ENCODE peak calls at places on chromosomes 7 and 10, in five cellular contexts. Q, R, U, D and C are unnamed samples. For H3K36me3, the result is how much of the 10 kb centered on the place peaks cover.

GRCh38 chr10:43236176-43236850 is 30.6 kb downstream of the RASGEF1A start:
- DNase-seq in D (no peak), U (no peak), Q (no peak), R (no peak), C (no peak)

GRCh38 chr10:8059191-8059936 is 4.9 kb downstream of the GATA3 start:
- DNase-seq in D (peak), Q (no peak), R (no peak), U (no peak), C (no peak)

GRCh38 chr10:51176976-51177690 is 102.8 kb downstream of the PRKG1 start:
- DNase-seq in Q (no peak), U (no peak), D (no peak), R (peak), C (peak)

GRCh38 chr10:113080061-113080460 is 130.0 kb downstream of the TCF7L2 start:
- DNase-seq in U (no peak), D (no peak), Q (no peak), R (no peak), C (no peak)

GRCh38 chr10:12835709-12836108 is 165.8 kb downstream of the CCDC3 start:
- DNase-seq in D (no peak), Q (peak), U (no peak), R (peak), C (no peak)

GRCh38 chr7:2008101-2008935 is 224.4 kb downstream of the MAD1L1 start:
- DNase-seq in R (no peak), U (no peak), D (no peak), Q (no peak), C (no peak)

GRCh38 chr7:30815016-30815854 is 44.0 kb downstream of the MINDY4 start:
- DNase-seq in D (no peak), R (peak), Q (no peak), U (no peak), C (peak)

GRCh38 chr7:70726951-70727378 is 405.0 kb upstream of the GALNT17 start:
- DNase-seq in D (no peak), U (no peak), Q (no peak), R (no peak), C (no peak)

GRCh38 chr7:132400667-132401142 is 175.6 kb downstream of the PLXNA4 start:
- DNase-seq in Q (no peak), D (no peak), R (no peak), U (no peak), C (peak)

GRCh38 chr7:151918444-151918843 is 37.8 kb upstream of the GALNTL5 start:
- DNase-seq in D (no peak), Q (no peak), U (no peak), R (peak), C (no peak)

GRCh38 chr10:53786236-53786635 is 1013.7 kb upstream of the MBL2 start:
- DNase-seq in R (peak), Q (no peak), U (no peak), D (peak), C (no peak)

GRCh38 chr7:69630292-69630691 is 32.0 kb downstream of the AUTS2 start:
- DNase-seq in Q (no peak), D (no peak), U (no peak), R (no peak), C (peak)

GRCh38 chr7:146249272-146249671 is 132.7 kb downstream of the CNTNAP2 start:
- DNase-seq in U (no peak), D (no peak), Q (no peak), R (no peak), C (no peak)

GRCh38 chr7:4834601-4835397 is 27.0 kb downstream of the PAPOLB start:
- DNase-seq in U (no peak), Q (no peak), R (no peak), D (no peak), C (no peak)

GRCh38 chr7:1422512-1423265 is 36.6 kb downstream of the MICALL2 start:
- DNase-seq in D (no peak), Q (no peak), U (peak), R (no peak), C (peak)

GRCh38 chr7:46681865-46682503 is 760.9 kb upstream of the IGFBP3 start:
- DNase-seq in R (no peak), Q (no peak), U (no peak), D (no peak), C (peak)

GRCh38 chr7:158489462-158490155 is 98.0 kb downstream of the PTPRN2 start:
- DNase-seq in R (no peak), Q (no peak), U (no peak), D (no peak), C (no peak)

GRCh38 chr10:116304923-116305322 is 19.3 kb upstream of the CCDC172 start:
- DNase-seq in Q (no peak), D (no peak), R (no peak), U (no peak), C (no peak)

GRCh38 chr7:129739427-129739826 is 127.9 kb downstream of the NRF1 start:
- DNase-seq in U (no peak), D (no peak), R (peak), Q (no peak), C (peak)

GRCh38 chr7:82443801-82444219 is 233 bp upstream of the CACNA2D1 start:
- DNase-seq in U (peak), R (peak), D (no peak), Q (no peak), C (peak)

GRCh38 chr10:99461230-99461629 is 30.8 kb upstream of the GOT1 start:
- DNase-seq in R (peak), U (no peak), Q (no peak), D (no peak), C (peak)

GRCh38 chr10:114678806-114679205 is 20.7 kb upstream of the ABLIM1 start:
- DNase-seq in Q (no peak), U (no peak), R (no peak), D (no peak), C (no peak)

GRCh38 chr7:46244752-46245151 is 323.7 kb upstream of the IGFBP3 start:
- DNase-seq in Q (no peak), D (no peak), U (no peak), R (no peak), C (peak)

GRCh38 chr10:70567603-70568002 is 34.9 kb downstream of the PRF1 start:
- DNase-seq in D (no peak), R (no peak), Q (no peak), U (no peak), C (no peak)

GRCh38 chr10:10503772-10504171 is 513.9 kb upstream of the CELF2 start:
- DNase-seq in U (no peak), R (no peak), Q (no peak), D (no peak), C (no peak)

GRCh38 chr10:70692043-70692603 is 19.8 kb downstream of the ADAMTS14 start:
- DNase-seq in R (no peak), U (no peak), Q (no peak), D (no peak), C (peak)

GRCh38 chr10:132911712-132912097 is 30.7 kb downstream of the CFAP46 start:
- DNase-seq in R (no peak), D (no peak), U (no peak), Q (no peak), C (peak)

GRCh38 chr10:70481831-70482530 is 3.4 kb downstream of the PALD1 start:
- DNase-seq in U (no peak), R (no peak), Q (no peak), D (no peak), C (no peak)

GRCh38 chr7:43164757-43165156 is 52.3 kb downstream of the HECW1 start:
- DNase-seq in D (no peak), R (peak), U (no peak), Q (peak), C (peak)

GRCh38 chr7:93337047-93337446 is 104.9 kb downstream of the VPS50 start:
- DNase-seq in U (no peak), R (no peak), D (no peak), Q (no peak), C (no peak)

GRCh38 chr7:11612737-11613136 is 219.3 kb downstream of the THSD7A start:
- DNase-seq in U (no peak), D (no peak), Q (no peak), R (no peak), C (no peak)

GRCh38 chr7:80851896-80852476 is 66.9 kb downstream of the SEMA3C start:
- DNase-seq in Q (no peak), R (peak), U (no peak), D (no peak), C (peak)

GRCh38 chr7:103573479-103574058 is 127.6 kb upstream of the SLC26A5 start:
- DNase-seq in D (peak), U (peak), R (peak), Q (peak), C (peak)

GRCh38 chr7:51850141-51850540 is 533.5 kb upstream of the COBL start:
- DNase-seq in R (no peak), Q (no peak), U (no peak), D (no peak), C (no peak)

GRCh38 chr7:23467731-23468720 is 2.3 kb downstream of the IGF2BP3 start:
- DNase-seq in R (peak), D (peak), Q (no peak), U (peak), C (peak)

GRCh38 chr7:37915438-37915837 is 1.2 kb downstream of the SFRP4 start:
- DNase-seq in D (no peak), R (no peak), U (peak), Q (no peak), C (no peak)

GRCh38 chr10:5442056-5442989 is 30.0 kb downstream of the NET1 start:
- DNase-seq in D (peak), Q (peak), R (peak), U (peak), C (peak)
- TF ChIP-seq EZH2phosphoT487 in D (no peak), Q (no peak), R (no peak), U (no peak), C (no peak)

DNA sequence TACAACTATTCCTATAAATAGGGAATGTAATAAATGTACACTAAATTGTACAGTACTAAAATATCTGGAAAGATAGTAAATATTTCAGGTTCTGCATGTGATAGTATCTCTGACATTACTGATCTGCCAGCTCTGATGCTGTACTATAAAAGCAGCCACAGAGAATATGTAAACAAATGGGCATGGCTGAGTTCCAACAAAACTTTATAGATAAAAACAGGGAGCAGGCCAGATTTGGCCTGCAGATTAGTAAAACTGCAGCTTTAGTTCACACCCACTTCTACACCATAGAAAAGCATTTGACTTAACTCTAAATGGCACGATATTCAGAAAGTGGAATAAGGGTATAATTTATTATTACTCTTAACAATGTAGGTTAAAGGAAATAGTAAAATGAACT is 18.8 kb upstream of the TLL2 start:
- DNase-seq in U (no peak), R (peak), Q (no peak), D (no peak), C (no peak)
- H3K36me3 ChIP-seq in U (half or more), R (under half), Q (under half), D (half or more), C (under half)

GRCh38 chr7:22351329-22351692 is 5.6 kb downstream of the RAPGEF5 start:
- DNase-seq in Q (no peak), R (peak), U (no peak), D (peak), C (no peak)

GRCh38 chr7:22351878-22352277 is 5.1 kb downstream of the RAPGEF5 start:
- DNase-seq in D (no peak), U (no peak), R (peak), Q (no peak), C (peak)

GRCh38 chr7:22350466-22351328 is 6.3 kb downstream of the RAPGEF5 start:
- DNase-seq in D (peak), R (peak), Q (peak), U (peak), C (peak)

GRCh38 chr7:22354462-22354861 is 2.5 kb downstream of the RAPGEF5 start:
- DNase-seq in D (no peak), R (no peak), U (no peak), Q (no peak), C (no peak)

GRCh38 chr7:22352812-22353340 is 4.1 kb downstream of the RAPGEF5 start:
- DNase-seq in U (no peak), Q (no peak), R (no peak), D (peak), C (no peak)
- TF ChIP-seq EZH2phosphoT487 in U (no peak), Q (no peak), R (no peak), D (no peak), C (no peak)

GRCh38 chr7:6649241-6649961 is 12.3 kb downstream of the ZNF316 start:
- DNase-seq in U (peak), Q (no peak), D (no peak), R (no peak), C (no peak)
- H3K36me3 ChIP-seq in U (under half), Q (under half), D (half or more), R (under half), C (under half)

GRCh38 chr10:124353091-124353815 is 65.5 kb downstream of the OAT start:
- DNase-seq in R (no peak), D (no peak), U (peak), Q (no peak), C (no peak)
- TF ChIP-seq EZH2phosphoT487 in R (no peak), D (no peak), U (no peak), Q (no peak), C (no peak)

GRCh38 chr7:135648235-135648634 is 14.1 kb upstream of the STMP1 start:
- DNase-seq in D (no peak), Q (no peak), U (no peak), R (no peak), C (no peak)

GRCh38 chr7:135647755-135648154 is 14.6 kb upstream of the STMP1 start:
- DNase-seq in D (no peak), R (no peak), Q (no peak), U (no peak), C (no peak)

GRCh38 chr7:135644154-135644553 is 18.2 kb upstream of the STMP1 start:
- DNase-seq in D (no peak), R (no peak), U (no peak), Q (no peak), C (no peak)

GRCh38 chr7:135645296-135645904 is 16.9 kb upstream of the STMP1 start:
- DNase-seq in Q (peak), R (peak), D (peak), U (peak), C (peak)

GRCh38 chr7:135644729-135645128 is 17.6 kb upstream of the STMP1 start:
- DNase-seq in R (no peak), D (no peak), U (no peak), Q (no peak), C (no peak)
- H3K36me3 ChIP-seq in R (under half), D (half or more), U (half or more), Q (under half), C (under half)

GRCh38 chr10:22556774-22557173 is 157.6 kb downstream of the PIP4K2A start:
- DNase-seq in U (no peak), Q (no peak), R (no peak), D (no peak), C (no peak)

GRCh38 chr10:22561909-22562308 is 152.5 kb downstream of the PIP4K2A start:
- DNase-seq in Q (no peak), D (no peak), R (no peak), U (no peak), C (no peak)

GRCh38 chr10:22557321-22557720 is 157.1 kb downstream of the PIP4K2A start:
- DNase-seq in Q (no peak), U (no peak), R (no peak), D (no peak), C (no peak)

GRCh38 chr10:22564060-22564459 is 150.3 kb downstream of the PIP4K2A start:
- DNase-seq in Q (no peak), R (no peak), D (no peak), U (no peak), C (no peak)

GRCh38 chr10:22560391-22561239 is 153.8 kb downstream of the PIP4K2A start:
- DNase-seq in U (no peak), Q (no peak), R (no peak), D (no peak), C (no peak)
- TF ChIP-seq EZH2phosphoT487 in U (no peak), Q (no peak), R (no peak), D (no peak), C (no peak)

DNA sequence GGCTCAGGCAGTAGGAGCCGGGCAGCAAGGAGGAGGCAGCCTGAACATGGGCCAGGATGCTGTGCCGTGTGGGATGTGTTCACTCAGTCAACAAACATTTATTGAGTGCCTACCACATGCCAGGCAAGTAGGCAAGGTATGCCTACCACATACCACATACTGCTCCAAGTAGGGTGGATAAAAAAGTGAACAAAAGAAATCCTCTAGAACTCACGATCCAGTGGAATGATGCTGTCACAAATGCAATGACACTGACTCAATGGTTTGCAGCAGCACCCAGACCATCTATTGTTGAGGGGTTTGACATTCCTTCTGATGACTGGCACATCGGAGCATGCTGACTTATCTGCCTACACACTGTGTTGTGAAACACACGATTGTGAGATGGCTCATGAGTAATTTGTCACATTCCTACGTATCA is 413.5 kb downstream of the NRG3 start:
- DNase-seq in R (no peak), U (no peak), D (no peak), Q (no peak), C (peak)
- H3K36me3 ChIP-seq in R (under half), U (under half), D (under half), Q (under half), C (under half)

DNA sequence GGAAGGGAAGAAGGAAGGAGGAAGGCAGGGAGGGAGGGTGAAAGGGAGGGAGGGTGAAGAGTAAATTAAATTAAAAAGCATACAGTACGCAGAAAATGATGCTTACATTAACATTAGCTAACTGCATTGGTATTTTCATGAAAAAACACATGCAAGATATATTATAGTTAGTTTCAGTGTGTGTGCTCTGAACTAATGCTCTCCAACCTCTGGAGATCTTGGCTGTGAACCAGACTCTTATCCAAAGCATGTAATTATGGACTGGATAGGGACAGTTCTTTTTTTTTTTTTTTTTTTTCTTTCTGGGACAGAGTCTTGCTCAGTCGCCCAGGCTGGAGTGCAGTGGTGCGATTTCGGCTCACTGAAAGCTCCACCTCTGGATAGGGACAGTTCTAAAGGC is 357.0 kb downstream of the FRMD4A start:
- DNase-seq in D (no peak), Q (no peak), R (no peak), U (peak), C (no peak)
- TF ChIP-seq EZH2phosphoT487 in D (no peak), Q (no peak), R (no peak), U (no peak), C (no peak)